ENCODE peak calls at places on chromosome 5, in five cellular contexts. E is neural crest cell; Q is EL; I is COR-L47; J is stimulated activated CD4-positive, alpha-beta T cell treated with anti-CD3 and anti-CD28 coated beads, Interleukin-2, amount 100 ng/mL, for 24 hours. Z is an unnamed sample.
A peak's percentile ranks its signal among the peaks of the same experiment; 100 is the strongest.

GRCh38 chr5:53164478-53165165 is 55.1 kb upstream of the MOCS2 start:
- DNase-seq in E (no peak), Q (no peak), I (no peak), J (no peak), Z (no peak)

GRCh38 chr5:17212996-17213395 is 4.4 kb upstream of the BASP1 start:
- DNase-seq in E (no peak), Q (no peak), I (no peak), J (no peak), Z (no peak)

GRCh38 chr5:17252543-17252942 is 35.1 kb downstream of the BASP1 start:
- DNase-seq in E (no peak), Q (peak; percentile 30), I (no peak), J (no peak), Z (no peak)

GRCh38 chr5:67149933-67150523 is 46.6 kb downstream of the CD180 start:
- DNase-seq in E (no peak), Q (peak; percentile 20), I (peak; percentile 12), J (no peak), Z (no peak)

GRCh38 chr5:135194573-135195266 is 160.7 kb upstream of the PITX1 start:
- DNase-seq in E (no peak), Q (peak; percentile 65), I (no peak), J (no peak), Z (no peak)

GRCh38 chr5:1136814-1137213 is 25.0 kb upstream of the SLC12A7 start:
- DNase-seq in E (no peak), Q (no peak), I (no peak), J (no peak), Z (no peak)

GRCh38 chr5:125476888-125477585 is 730.6 kb upstream of the ZNF608 start:
- DNase-seq in E (no peak), Q (peak; percentile 54), I (no peak), J (no peak), Z (no peak)

GRCh38 chr5:86917117-86917579 is 299.4 kb downstream of the COX7C start:
- DNase-seq in E (peak; percentile 19), Q (peak; percentile 52), I (no peak), J (peak; percentile 3), Z (peak; percentile 8)

GRCh38 chr5:81397169-81397568 is 3.2 kb upstream of the ACOT12 start:
- DNase-seq in E (no peak), Q (peak; percentile 47), I (no peak), J (no peak), Z (no peak)

GRCh38 chr5:125446986-125447385 is 700.5 kb upstream of the ZNF608 start:
- DNase-seq in E (no peak), Q (peak; percentile 77), I (no peak), J (no peak), Z (no peak)

GRCh38 chr5:61342066-61342465 is 10.0 kb downstream of the ZSWIM6 start:
- DNase-seq in E (no peak), Q (peak; percentile 85), I (no peak), J (no peak), Z (no peak)

GRCh38 chr5:26691486-26691885 is 346.9 kb downstream of the CDH9 start:
- DNase-seq in E (no peak), Q (no peak), I (no peak), J (no peak), Z (no peak)

GRCh38 chr5:133696782-133697507 is 84.6 kb upstream of the FSTL4 start:
- DNase-seq in E (no peak), Q (no peak), I (no peak), J (no peak), Z (no peak)

GRCh38 chr5:60960591-60960990 is 15.6 kb downstream of the NDUFAF2 start:
- DNase-seq in E (no peak), Q (peak; percentile 29), I (no peak), J (no peak), Z (no peak)

GRCh38 chr5:160799160-160799559 is 52.9 kb downstream of the ATP10B start:
- DNase-seq in E (no peak), Q (no peak), I (no peak), J (no peak), Z (no peak)

GRCh38 chr5:52725781-52726180 is 61.9 kb upstream of the ITGA1 start:
- DNase-seq in E (no peak), Q (no peak), I (peak; percentile 77), J (no peak), Z (no peak)

GRCh38 chr5:140468188-140468587 is 66.6 kb downstream of the ANKHD1 start:
- DNase-seq in E (no peak), Q (no peak), I (no peak), J (no peak), Z (no peak)

GRCh38 chr5:115952579-115952978 is 9.7 kb upstream of the LVRN start:
- DNase-seq in E (no peak), Q (no peak), I (peak; percentile 26), J (no peak), Z (no peak)

GRCh38 chr5:179839328-179840256 is 18.9 kb downstream of the SQSTM1 start:
- DNase-seq in E (no peak), Q (no peak), I (no peak), J (no peak), Z (no peak)

GRCh38 chr5:139574641-139575312 is 13.6 kb downstream of the UBE2D2 start:
- DNase-seq in E (no peak), Q (peak; percentile 52), I (peak; percentile 0), J (no peak), Z (no peak)

GRCh38 chr5:35919191-35919590 is 19.2 kb downstream of the CAPSL start:
- DNase-seq in E (no peak), Q (peak; percentile 98), I (no peak), J (no peak), Z (no peak)

GRCh38 chr5:80466669-80467485 is 21.0 kb upstream of the FAM151B start:
- DNase-seq in E (no peak), Q (peak; percentile 37), I (no peak), J (no peak), Z (no peak)

GRCh38 chr5:134184155-134185135 is 7.7 kb upstream of the SKP1 start:
- DNase-seq in E (peak; percentile 70), Q (peak; percentile 69), I (peak; percentile 19), J (peak; percentile 81), Z (peak; percentile 66)

GRCh38 chr5:33073856-33074255 is 362.7 kb downstream of the NPR3 start:
- DNase-seq in E (no peak), Q (peak; percentile 22), I (no peak), J (no peak), Z (no peak)

GRCh38 chr5:109945723-109946480 is 256.2 kb downstream of the MAN2A1 start:
- DNase-seq in E (no peak), Q (no peak), I (no peak), J (no peak), Z (no peak)

GRCh38 chr5:118301696-118302095 is 686.7 kb downstream of the DTWD2 start:
- DNase-seq in E (no peak), Q (no peak), I (no peak), J (no peak), Z (no peak)

GRCh38 chr5:123474238-123474637 is 37.7 kb upstream of the CSNK1G3 start:
- DNase-seq in E (no peak), Q (no peak), I (peak; percentile 15), J (no peak), Z (no peak)

GRCh38 chr5:6583049-6583880 is 49.6 kb downstream of the NSUN2 start:
- DNase-seq in E (peak; percentile 38), Q (no peak), I (no peak), J (peak; percentile 43), Z (no peak)